ENCODE peak calls at places on chromosomes 7 and 10, in five cellular contexts. L is K562, F is HepG2, D is GM12878, A is SK-N-SH. H is an unnamed sample.

GRCh38 chr10:67241435-67241834 is 315.6 kb downstream of the LRRTM3 start:
- DNase-seq in D (no peak), A (no peak), F (peak; percentile 72), L (no peak), H (no peak)

GRCh38 chr7:106552645-106553445 is 108.1 kb downstream of the CCDC71L start:
- DNase-seq in A (no peak), L (peak; percentile 43), D (peak; percentile 97), F (no peak), H (no peak)

GRCh38 chr10:69180525-69181204 is 631 bp downstream of the SUPV3L1 start:
- DNase-seq in L (peak; percentile 49), A (no peak), D (no peak), F (no peak), H (no peak)

GRCh38 chr7:134782121-134782623 is 2.7 kb downstream of the CALD1 start:
- DNase-seq in A (no peak), L (no peak), D (peak; percentile 8), F (no peak), H (no peak)

GRCh38 chr7:5657901-5658300 is 123.6 kb downstream of the RNF216 start:
- DNase-seq in L (no peak), D (no peak), F (no peak), A (no peak), H (no peak)

GRCh38 chr7:95317546-95317945 is 6.8 kb downstream of the PON1 start:
- DNase-seq in A (peak; percentile 17), D (no peak), L (peak; percentile 53), F (no peak), H (no peak)

GRCh38 chr10:37301271-37301670 is 175.9 kb downstream of the ANKRD30A start:
- DNase-seq in D (no peak), F (no peak), L (no peak), A (no peak), H (no peak)

GRCh38 chr10:97601268-97602215 is 12.0 kb downstream of the C10orf62 start:
- DNase-seq in D (no peak), A (peak; percentile 66), F (no peak), L (no peak), H (no peak)

GRCh38 chr7:138864667-138865066 is 66.7 kb upstream of the ATP6V0A4 start:
- DNase-seq in D (no peak), F (no peak), L (no peak), A (no peak), H (no peak)

GRCh38 chr7:123292227-123292626 is 92.5 kb upstream of the SLC13A1 start:
- DNase-seq in L (no peak), F (no peak), A (no peak), D (no peak), H (no peak)

GRCh38 chr7:32357535-32358277 is 132.5 kb downstream of the LSM5 start:
- DNase-seq in A (no peak), L (no peak), D (no peak), F (no peak), H (peak; percentile 8)

GRCh38 chr10:74371696-74372095 is 220.7 kb downstream of the ADK start:
- DNase-seq in F (no peak), L (no peak), A (no peak), D (no peak), H (no peak)

GRCh38 chr10:24813866-24814265 is 90.2 kb upstream of the ARHGAP21 start:
- DNase-seq in F (no peak), A (no peak), D (no peak), L (no peak), H (no peak)

GRCh38 chr10:101716891-101717659 is 22.1 kb upstream of the FBXW4 start:
- DNase-seq in L (no peak), F (no peak), A (no peak), D (no peak), H (no peak)

GRCh38 chr7:151684408-151685175 is 164.9 kb upstream of the RHEB start:
- DNase-seq in A (no peak), F (no peak), L (no peak), D (no peak), H (no peak)

GRCh38 chr10:70546585-70546984 is 56.0 kb downstream of the PRF1 start:
- DNase-seq in D (no peak), A (no peak), L (peak; percentile 36), F (no peak), H (no peak)

GRCh38 chr10:62056219-62056618 is 154.7 kb downstream of the ARID5B start:
- DNase-seq in F (no peak), D (no peak), A (no peak), L (no peak), H (no peak)

GRCh38 chr7:76507723-76508406 is 2.5 kb upstream of the UPK3B start:
- DNase-seq in D (no peak), A (no peak), F (no peak), L (no peak), H (no peak)

GRCh38 chr7:64890761-64891666 is 12.1 kb upstream of the ZNF273 start:
- DNase-seq in F (no peak), L (peak; percentile 77), A (no peak), D (no peak), H (no peak)

GRCh38 chr10:89207801-89208551 is 859 bp upstream of the CH25H start:
- DNase-seq in F (no peak), L (no peak), D (no peak), A (peak; percentile 68), H (no peak)

GRCh38 chr10:53010362-53010907 is 237.9 kb upstream of the MBL2 start:
- DNase-seq in F (peak; percentile 56), D (no peak), L (no peak), A (no peak), H (no peak)

GRCh38 chr7:38169862-38170261 is 8.2 kb upstream of the STARD3NL start:
- DNase-seq in L (peak; percentile 24), D (peak; percentile 85), A (no peak), F (no peak), H (no peak)

GRCh38 chr7:106599343-106599698 is 61.6 kb downstream of the CCDC71L start:
- DNase-seq in L (no peak), F (no peak), A (no peak), D (no peak), H (no peak)

GRCh38 chr7:25665346-25665745 is 437.1 kb upstream of the NPVF start:
- DNase-seq in A (no peak), L (no peak), D (no peak), F (no peak), H (no peak)

GRCh38 chr7:57363321-57363720 is 86.7 kb upstream of the ZNF716 start:
- DNase-seq in L (no peak), A (no peak), F (no peak), D (no peak), H (no peak)

GRCh38 chr7:151888079-151888673 is 11.3 kb upstream of the PRKAG2 start:
- DNase-seq in F (no peak), D (no peak), L (no peak), A (no peak), H (no peak)

GRCh38 chr10:73340121-73340520 is 18.5 kb downstream of the CFAP70 start:
- DNase-seq in F (no peak), D (no peak), L (no peak), A (no peak), H (no peak)

GRCh38 chr10:124049484-124049883 is 43.9 kb downstream of the CHST15 start:
- DNase-seq in F (no peak), L (no peak), D (no peak), A (no peak), H (peak; percentile 54)

GRCh38 chr10:104622598-104623209 is 18.4 kb upstream of the SORCS3 start:
- DNase-seq in F (peak; percentile 16), L (peak; percentile 14), A (peak; percentile 62), D (no peak), H (peak; percentile 55)

GRCh38 chr10:33643042-33643441 is 308.6 kb upstream of the NRP1 start:
- DNase-seq in D (no peak), A (no peak), L (no peak), F (no peak), H (no peak)
- TF ChIP-seq ZBTB33 in D (no peak), A (no peak), L (no peak), F (no peak), H (no peak)

GRCh38 chr7:29193316-29194205 is 1.0 kb upstream of the CHN2 start:
- DNase-seq in F (no peak), A (no peak), D (no peak), L (no peak), H (no peak)
- TF ChIP-seq ZBTB33 in F (no peak), A (no peak), D (no peak), L (no peak), H (no peak)

DNA sequence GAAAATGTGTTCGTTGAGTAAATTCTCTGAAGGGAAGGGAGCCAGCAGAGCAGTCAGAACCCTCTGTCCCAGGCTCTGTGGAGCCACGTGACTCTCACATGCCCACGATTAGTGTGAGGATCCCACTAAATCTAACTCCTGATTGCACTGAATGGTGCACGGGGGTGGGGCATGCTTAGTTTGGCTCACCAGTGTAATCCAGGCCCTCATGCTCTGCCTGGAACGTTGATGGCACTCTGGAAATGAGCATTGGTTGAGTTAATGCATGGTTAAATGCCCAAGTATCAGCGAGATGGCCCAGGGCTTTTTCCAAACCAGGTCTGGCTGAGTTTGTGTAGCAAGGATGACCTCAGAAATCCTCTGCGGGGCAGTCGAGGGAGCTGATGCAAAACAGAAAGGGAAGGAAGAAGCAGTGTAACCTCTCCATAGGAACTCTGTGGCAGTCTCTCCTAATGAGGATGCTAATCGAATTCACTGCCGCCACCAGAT is 98.3 kb downstream of the C10orf105 start:
- DNase-seq in D (no peak), F (no peak), A (peak; percentile 73), L (peak; percentile 34), H (no peak)
- TF ChIP-seq ZBTB33 in D (no peak), F (no peak), A (no peak), L (no peak), H (no peak)

GRCh38 chr7:153398789-153399553 is 639.4 kb downstream of the ACTR3B start:
- DNase-seq in A (no peak), D (no peak), L (no peak), F (no peak), H (no peak)

GRCh38 chr7:153401795-153402720 is 642.5 kb downstream of the ACTR3B start:
- DNase-seq in L (no peak), D (no peak), A (no peak), F (no peak), H (no peak)

GRCh38 chr7:153402721-153403541 is 643.4 kb downstream of the ACTR3B start:
- DNase-seq in D (no peak), L (no peak), F (no peak), A (no peak), H (no peak)

GRCh38 chr7:153399554-153399940 is 640.0 kb downstream of the ACTR3B start:
- DNase-seq in A (no peak), F (no peak), D (no peak), L (no peak), H (no peak)

DNA sequence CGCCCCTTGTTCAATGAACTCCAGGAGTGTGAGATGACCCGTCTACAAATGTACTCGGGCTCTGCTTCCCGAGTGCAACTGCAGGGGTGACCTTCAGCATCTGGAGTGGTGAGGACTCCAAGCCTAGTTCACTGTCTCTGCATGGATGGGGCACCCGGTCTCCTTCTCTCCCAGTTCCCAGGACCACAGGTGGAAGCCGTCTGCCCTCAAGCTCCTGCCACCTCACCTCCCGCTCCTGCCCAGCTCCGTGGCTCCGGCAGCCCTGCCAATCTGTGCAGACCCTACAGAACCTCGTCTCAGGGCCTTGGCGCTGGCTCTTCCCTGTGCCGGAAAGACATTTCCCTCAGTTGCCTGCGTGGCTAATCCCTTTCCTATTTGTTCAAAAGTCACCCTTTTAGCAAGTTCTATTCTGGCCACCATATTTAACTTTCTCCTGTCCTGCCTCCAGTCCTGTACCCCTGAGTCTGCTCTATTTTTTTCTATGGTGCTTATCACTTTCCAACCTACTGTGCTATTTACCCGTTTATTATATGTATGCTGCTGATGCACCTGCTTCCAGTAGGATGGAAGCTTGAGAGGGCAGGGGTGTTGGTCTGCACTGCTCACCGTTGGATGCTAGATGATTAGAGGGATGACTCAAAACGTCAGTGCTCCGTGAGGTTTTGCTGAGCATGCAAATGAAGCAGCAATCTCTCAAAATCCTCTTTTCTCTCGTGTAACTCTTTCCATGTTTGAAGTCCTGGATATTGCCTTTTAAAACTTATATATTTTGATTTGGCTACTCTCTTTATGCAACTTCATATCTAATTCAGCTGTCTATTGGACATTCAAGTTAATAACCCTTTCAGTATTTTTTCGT is 641.4 kb downstream of the ACTR3B start:
- DNase-seq in F (no peak), D (no peak), L (no peak), A (no peak), H (no peak)
- TF ChIP-seq ZBTB33 in F (no peak), D (no peak), L (no peak), A (no peak), H (no peak)

H was measured in HCT116.